ENCODE peak calls at places on chromosomes 12 and 14, in eight cellular contexts. O is neural progenitor cell; K is IMR-90; G is EL; J is GM03348; Y is cardiac septum; H is non-pigmented ciliary epithelial cell; Z is activated CD8-positive, alpha-beta memory T cell treated with anti-CD3 and anti-CD28 coated beads for 48 hours. E is an unnamed sample.

GRCh38 chr14:98131406-98131805 is 1140.6 kb downstream of the BCL11B start:
- DNase-seq in Z (no peak), Y (no peak), K (no peak), G (no peak), J (no peak), O (no peak), H (no peak), E (no peak)

GRCh38 chr14:68945585-68946289 is 33.4 kb downstream of the ACTN1 start:
- DNase-seq in Y (no peak), J (no peak), H (no peak), K (no peak), G (no peak), Z (no peak), O (no peak), E (no peak)

GRCh38 chr14:74936151-74936550 is 13.1 kb upstream of the RPS6KL1 start:
- DNase-seq in Z (no peak), G (no peak), Y (no peak), H (no peak), K (no peak), O (no peak), J (no peak), E (no peak)

GRCh38 chr12:124450376-124450750 is 117.0 kb downstream of the NCOR2 start:
- DNase-seq in K (no peak), O (no peak), J (no peak), G (no peak), Y (no peak), H (no peak), Z (no peak), E (no peak)

GRCh38 chr12:120909633-120910318 is 5.6 kb upstream of the SPPL3 start:
- DNase-seq in J (no peak), H (no peak), Z (no peak), O (no peak), G (no peak), Y (no peak), K (no peak), E (no peak)

GRCh38 chr14:104567141-104567956 is 12.2 kb upstream of the C14orf180 start:
- DNase-seq in H (no peak), Y (no peak), K (no peak), J (no peak), O (no peak), G (no peak), Z (no peak), E (no peak)

GRCh38 chr14:21191809-21192446 is 36.1 kb upstream of the OR5AU1 start:
- DNase-seq in G (peak), Y (peak), K (no peak), O (peak), Z (no peak), J (peak), H (no peak), E (no peak)

GRCh38 chr12:39892146-39892545 is 213.7 kb downstream of the SLC2A13 start:
- DNase-seq in G (no peak), J (no peak), K (no peak), Z (no peak), H (no peak), O (no peak), Y (no peak), E (no peak)

GRCh38 chr14:89182326-89182725 is 234.7 kb downstream of the FOXN3 start:
- DNase-seq in O (no peak), J (no peak), Z (no peak), K (no peak), Y (no peak), H (no peak), G (no peak), E (no peak)

GRCh38 chr12:14554281-14555008 is 13.2 kb downstream of the PLBD1 start:
- DNase-seq in Y (peak), K (no peak), G (peak), H (no peak), J (peak), Z (no peak), O (no peak), E (no peak)

GRCh38 chr12:25828188-25828587 is 130.3 kb upstream of the RASSF8 start:
- DNase-seq in O (no peak), K (no peak), J (no peak), Z (no peak), G (no peak), Y (no peak), H (no peak), E (no peak)

GRCh38 chr12:12405882-12406281 is 49.0 kb downstream of the BORCS5 start:
- DNase-seq in G (no peak), Z (no peak), J (no peak), H (no peak), O (no peak), Y (no peak), K (no peak), E (no peak)

GRCh38 chr14:22391908-22392307 is 197.1 kb downstream of the DAD1 start:
- DNase-seq in J (peak), O (peak), G (peak), K (peak), Z (no peak), Y (no peak), H (peak), E (no peak)

GRCh38 chr12:95723693-95724384 is 66.7 kb downstream of the NTN4 start:
- DNase-seq in Z (no peak), H (no peak), Y (no peak), G (peak), O (no peak), J (no peak), K (no peak), E (no peak)

GRCh38 chr12:5335059-5335458 is 96.8 kb upstream of the NTF3 start:
- DNase-seq in G (peak), K (peak), J (no peak), Z (no peak), H (no peak), Y (no peak), O (no peak), E (no peak)

GRCh38 chr14:61466249-61466904 is 145.0 kb downstream of the PRKCH start:
- DNase-seq in J (peak), O (peak), K (peak), H (peak), G (peak), Z (no peak), Y (peak), E (peak)

GRCh38 chr12:45914090-45914489 is 76.3 kb downstream of the SCAF11 start:
- DNase-seq in K (peak), G (peak), O (peak), J (peak), Y (no peak), Z (no peak), H (peak), E (no peak)

GRCh38 chr14:92568621-92569479 is 55.3 kb downstream of the RIN3 start:
- DNase-seq in H (no peak), G (no peak), J (no peak), K (no peak), Z (no peak), Y (peak), O (no peak), E (no peak)

GRCh38 chr12:89882051-89882450 is 173.4 kb upstream of the ATP2B1 start:
- DNase-seq in O (peak), H (no peak), J (peak), Y (no peak), K (peak), G (peak), Z (no peak), E (no peak)

GRCh38 chr12:102765736-102766135 is 151.3 kb downstream of the PAH start:
- DNase-seq in H (peak), O (no peak), K (no peak), J (no peak), G (no peak), Y (no peak), Z (no peak), E (no peak)

GRCh38 chr12:6696690-6697583 is 3.7 kb downstream of the PIANP start:
- DNase-seq in G (no peak), O (no peak), Z (no peak), J (no peak), H (no peak), K (no peak), Y (no peak), E (no peak)

GRCh38 chr14:41875113-41875512 is 268.4 kb downstream of the LRFN5 start:
- DNase-seq in G (no peak), Z (no peak), Y (no peak), J (no peak), K (no peak), O (no peak), H (no peak), E (no peak)

GRCh38 chr14:76699901-76700590 is 61.2 kb upstream of the VASH1 start:
- DNase-seq in Y (no peak), Z (no peak), J (no peak), K (no peak), G (no peak), H (no peak), O (no peak), E (no peak)

GRCh38 chr14:82422186-82422585 is 888.5 kb upstream of the SEL1L start:
- DNase-seq in K (no peak), Y (no peak), Z (no peak), H (no peak), O (no peak), J (no peak), G (no peak), E (no peak)

GRCh38 chr14:73140924-73141323 is 4.6 kb downstream of the PSEN1 start:
- DNase-seq in Z (no peak), J (no peak), Y (no peak), O (no peak), K (no peak), G (no peak), H (no peak), E (no peak)

GRCh38 chr12:118900954-118901353 is 80.4 kb upstream of the SRRM4 start:
- DNase-seq in O (no peak), Y (no peak), G (no peak), J (no peak), H (no peak), Z (no peak), K (no peak), E (no peak)

E was measured in coronary artery.